ENCODE peak calls at places on chromosome 6, in seven cellular contexts. J is T-cell; R is CD4-positive, alpha-beta memory T cell; S is NCI-H460; Q is dermis microvascular lymphatic vessel endothelial cell; N is NCI-H345; A is stimulated activated CD8-positive, alpha-beta memory T cell treated with anti-CD3 and anti-CD28 coated beads, Interleukin-12 subunit alpha, Interleukin-12 subunit beta, amount 100 ng/mL, for 4 hours. V is an unnamed sample.

GRCh38 chr6:135002229-135002844 is 52.3 kb downstream of the HBS1L start:
- DNase-seq in J (no peak), R (no peak), S (peak; percentile 0), Q (peak; percentile 33), N (no peak), A (no peak), V (no peak)

GRCh38 chr6:90074161-90074560 is 179.9 kb downstream of the GJA10 start:
- DNase-seq in J (no peak), R (no peak), S (no peak), Q (no peak), N (no peak), A (no peak), V (no peak)

GRCh38 chr6:100553243-100553642 is 88.5 kb upstream of the SIM1 start:
- DNase-seq in J (no peak), R (no peak), S (no peak), Q (no peak), N (peak; percentile 8), A (no peak), V (no peak)

GRCh38 chr6:149716181-149716580 is 1.7 kb downstream of the LATS1 start:
- DNase-seq in J (no peak), R (no peak), S (no peak), Q (no peak), N (no peak), A (no peak), V (no peak)

GRCh38 chr6:75947935-75948334 is 124.5 kb downstream of the IMPG1 start:
- DNase-seq in J (no peak), R (no peak), S (no peak), Q (no peak), N (no peak), A (no peak), V (no peak)

GRCh38 chr6:37693546-37694250 is 4.0 kb downstream of the MDGA1 start:
- DNase-seq in J (no peak), R (no peak), S (no peak), Q (no peak), N (no peak), A (no peak), V (no peak)

GRCh38 chr6:118102401-118102800 is 195.3 kb downstream of the SLC35F1 start:
- DNase-seq in J (no peak), R (no peak), S (no peak), Q (no peak), N (no peak), A (no peak), V (no peak)

GRCh38 chr6:150312395-150312794 is 56.4 kb upstream of the IYD start:
- DNase-seq in J (no peak), R (no peak), S (no peak), Q (no peak), N (no peak), A (no peak), V (no peak)

GRCh38 chr6:44923416-44923815 is 404.7 kb upstream of the RUNX2 start:
- DNase-seq in J (no peak), R (peak; percentile 28), S (no peak), Q (no peak), N (no peak), A (no peak), V (no peak)

GRCh38 chr6:136051140-136051775 is 198.9 kb downstream of the MTFR2 start:
- DNase-seq in J (peak; percentile 10), R (peak; percentile 56), S (peak; percentile 61), Q (peak; percentile 75), N (no peak), A (no peak), V (peak; percentile 97)

GRCh38 chr6:158170656-158171081 is 2.5 kb downstream of the GTF2H5 start:
- DNase-seq in J (no peak), R (no peak), S (no peak), Q (peak; percentile 45), N (no peak), A (no peak), V (no peak)